ENCODE peak calls at places on chromosomes 11 and 22, in seven cellular contexts. One of them, this sample, is unnamed.

GRCh38 chr11:112157274-112157766 is 6.6 kb downstream of the IL18 start:
- DNase-seq in osteoblast: peak; percentile 94
- DNase-seq in H9: no peak
- DNase-seq in IMR-90: peak; percentile 100
- DNase-seq in fibroblast of lung: peak; percentile 98
- DNase-seq in mammary epithelial cell: peak; percentile 100
- DNase-seq in neural progenitor cell: no peak
- DNase-seq in this sample: peak; percentile 100

GRCh38 chr11:64759722-64760719 is at the start of gene PYGM:
- DNase-seq in mammary epithelial cell: no peak
- DNase-seq in IMR-90: no peak
- DNase-seq in H9: peak; percentile 91
- DNase-seq in neural progenitor cell: peak; percentile 90
- DNase-seq in osteoblast: peak; percentile 94
- DNase-seq in fibroblast of lung: peak; percentile 60
- DNase-seq in this sample: peak; percentile 27

GRCh38 chr11:39220069-39220468 is 2239.4 kb downstream of the LRRC4C start:
- DNase-seq in fibroblast of lung: no peak
- DNase-seq in H9: no peak
- DNase-seq in IMR-90: no peak
- DNase-seq in mammary epithelial cell: no peak
- DNase-seq in osteoblast: no peak
- DNase-seq in neural progenitor cell: no peak
- DNase-seq in this sample: no peak

GRCh38 chr22:24494182-24494534 is 974 bp upstream of the UPB1 start:
- DNase-seq in osteoblast: no peak
- DNase-seq in neural progenitor cell: peak; percentile 35
- DNase-seq in mammary epithelial cell: no peak
- DNase-seq in fibroblast of lung: no peak
- DNase-seq in H9: no peak
- DNase-seq in IMR-90: no peak
- DNase-seq in this sample: no peak

GRCh38 chr11:122069946-122070345 is 46.1 kb downstream of the BLID start:
- DNase-seq in IMR-90: peak; percentile 91
- DNase-seq in fibroblast of lung: peak; percentile 92
- DNase-seq in neural progenitor cell: peak; percentile 82
- DNase-seq in osteoblast: peak; percentile 31
- DNase-seq in mammary epithelial cell: peak; percentile 43
- DNase-seq in H9: peak; percentile 40
- DNase-seq in this sample: peak; percentile 38

GRCh38 chr22:29820941-29821789 is 16.9 kb downstream of the ASCC2 start:
- DNase-seq in osteoblast: no peak
- DNase-seq in fibroblast of lung: peak; percentile 90
- DNase-seq in neural progenitor cell: no peak
- DNase-seq in IMR-90: peak; percentile 98
- DNase-seq in H9: no peak
- DNase-seq in mammary epithelial cell: peak; percentile 97
- DNase-seq in this sample: peak; percentile 94

GRCh38 chr11:17382046-17382728 is 6.3 kb downstream of the KCNJ11 start:
- DNase-seq in fibroblast of lung: no peak
- DNase-seq in osteoblast: no peak
- DNase-seq in neural progenitor cell: no peak
- DNase-seq in H9: no peak
- DNase-seq in mammary epithelial cell: no peak
- DNase-seq in IMR-90: peak; percentile 33
- DNase-seq in this sample: no peak

GRCh38 chr11:112174789-112175595 is at the start of gene BCO2:
- DNase-seq in mammary epithelial cell: peak; percentile 85
- DNase-seq in IMR-90: peak; percentile 71
- DNase-seq in neural progenitor cell: peak; percentile 87
- DNase-seq in osteoblast: peak; percentile 79
- DNase-seq in H9: peak; percentile 67
- DNase-seq in fibroblast of lung: peak; percentile 83
- DNase-seq in this sample: peak; percentile 84

GRCh38 chr11:24234822-24235508 is 261.9 kb upstream of the LUZP2 start:
- DNase-seq in H9: no peak
- DNase-seq in neural progenitor cell: peak; percentile 53
- DNase-seq in fibroblast of lung: peak; percentile 72
- DNase-seq in IMR-90: peak; percentile 79
- DNase-seq in mammary epithelial cell: no peak
- DNase-seq in osteoblast: no peak
- DNase-seq in this sample: peak; percentile 42

GRCh38 chr11:8263769-8264410 is at the start of gene LMO1:
- DNase-seq in neural progenitor cell: peak; percentile 94
- DNase-seq in osteoblast: peak; percentile 100
- DNase-seq in IMR-90: peak; percentile 62
- DNase-seq in H9: peak; percentile 82
- DNase-seq in fibroblast of lung: peak; percentile 76
- DNase-seq in mammary epithelial cell: peak; percentile 49
- DNase-seq in this sample: peak; percentile 80

GRCh38 chr11:107136892-107137291 is 118.6 kb upstream of the GUCY1A2 start:
- DNase-seq in mammary epithelial cell: no peak
- DNase-seq in fibroblast of lung: no peak
- DNase-seq in H9: no peak
- DNase-seq in osteoblast: no peak
- DNase-seq in neural progenitor cell: no peak
- DNase-seq in IMR-90: no peak
- DNase-seq in this sample: no peak

GRCh38 chr11:112812719-112813118 is 148.5 kb upstream of the NCAM1 start:
- DNase-seq in osteoblast: no peak
- DNase-seq in mammary epithelial cell: no peak
- DNase-seq in neural progenitor cell: no peak
- DNase-seq in fibroblast of lung: no peak
- DNase-seq in H9: no peak
- DNase-seq in IMR-90: no peak
- DNase-seq in this sample: no peak

GRCh38 chr11:73951797-73952196 is 971 bp downstream of the DNAJB13 start:
- DNase-seq in osteoblast: no peak
- DNase-seq in fibroblast of lung: no peak
- DNase-seq in neural progenitor cell: no peak
- DNase-seq in IMR-90: peak; percentile 59
- DNase-seq in H9: no peak
- DNase-seq in mammary epithelial cell: no peak
- DNase-seq in this sample: peak; percentile 66

GRCh38 chr11:128299132-128299726 is 288.1 kb downstream of the ETS1 start:
- DNase-seq in neural progenitor cell: no peak
- DNase-seq in mammary epithelial cell: no peak
- DNase-seq in IMR-90: peak; percentile 80
- DNase-seq in fibroblast of lung: peak; percentile 80
- DNase-seq in H9: no peak
- DNase-seq in osteoblast: peak; percentile 46
- DNase-seq in this sample: no peak

GRCh38 chr11:72585762-72586590 is 88.2 kb downstream of the PDE2A start:
- DNase-seq in mammary epithelial cell: peak; percentile 53
- DNase-seq in neural progenitor cell: peak; percentile 84
- DNase-seq in fibroblast of lung: peak; percentile 60
- DNase-seq in H9: peak; percentile 85
- DNase-seq in osteoblast: peak; percentile 98
- DNase-seq in IMR-90: peak; percentile 44
- DNase-seq in this sample: peak; percentile 91

GRCh38 chr22:27782065-27782464 is 19.5 kb downstream of the MN1 start:
- DNase-seq in neural progenitor cell: no peak
- DNase-seq in IMR-90: no peak
- DNase-seq in mammary epithelial cell: no peak
- DNase-seq in fibroblast of lung: no peak
- DNase-seq in osteoblast: no peak
- DNase-seq in H9: no peak
- DNase-seq in this sample: no peak

DNA sequence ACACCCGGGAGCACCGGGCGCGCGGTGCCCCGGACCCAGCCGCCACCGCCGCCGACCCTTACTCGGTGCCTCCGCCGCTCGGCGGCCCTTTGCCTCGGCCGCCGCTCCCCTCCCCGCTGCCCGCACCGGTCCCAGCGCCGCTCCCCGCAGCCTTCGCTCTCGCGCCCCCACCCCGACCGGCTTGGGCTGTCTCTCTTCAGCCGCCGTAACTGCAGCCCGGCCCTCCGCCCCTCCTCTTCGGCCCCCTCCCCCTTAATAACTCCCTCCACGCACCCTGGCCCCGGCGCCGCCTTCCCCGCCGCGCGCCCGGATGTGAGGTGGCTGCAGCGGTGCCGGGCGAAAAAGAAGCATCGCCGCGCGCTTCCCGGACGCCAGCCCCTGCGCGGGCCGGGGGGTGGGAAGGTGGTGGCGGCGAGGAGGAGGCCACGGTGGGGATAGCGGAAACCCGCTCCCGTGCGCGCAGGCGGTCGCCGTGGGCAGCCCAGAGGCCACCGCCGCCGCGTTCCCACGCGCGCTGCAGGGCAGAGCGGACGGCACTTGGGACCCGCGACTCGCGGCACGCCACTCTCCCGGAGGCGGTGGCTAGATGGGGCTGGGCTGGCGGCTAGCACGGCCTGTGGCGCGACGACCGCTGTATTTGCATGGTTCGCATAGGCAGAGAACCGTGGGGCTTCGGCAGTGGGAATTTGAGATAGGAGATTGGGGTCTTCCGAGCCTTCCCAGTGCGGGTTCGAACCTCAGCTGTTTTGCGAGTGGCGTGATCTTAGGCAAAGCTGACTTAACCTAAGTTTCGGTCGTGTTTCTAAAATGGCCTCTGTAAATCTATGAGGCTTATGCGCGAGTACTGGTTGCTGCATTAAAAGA is at the start of gene EIF4ENIF1:
- DNase-seq in osteoblast: peak; percentile 99
- DNase-seq in mammary epithelial cell: peak; percentile 78
- DNase-seq in neural progenitor cell: peak; percentile 85
- DNase-seq in IMR-90: peak; percentile 78
- DNase-seq in fibroblast of lung: peak; percentile 87
- DNase-seq in H9: peak; percentile 76
- DNase-seq in this sample: peak; percentile 69
- TF ChIP-seq CTCF in osteoblast: no peak
- TF ChIP-seq CTCF in mammary epithelial cell: no peak
- TF ChIP-seq CTCF in neural progenitor cell: no peak
- TF ChIP-seq CTCF in IMR-90: no peak
- TF ChIP-seq CTCF in fibroblast of lung: no peak
- TF ChIP-seq CTCF in H9: no peak
- TF ChIP-seq CTCF in this sample: no peak

GRCh38 chr11:94134651-94135512 is 6.2 kb downstream of the PANX1 start:
- DNase-seq in H9: no peak
- DNase-seq in osteoblast: peak; percentile 86
- DNase-seq in fibroblast of lung: peak; percentile 82
- DNase-seq in mammary epithelial cell: peak; percentile 90
- DNase-seq in IMR-90: peak; percentile 96
- DNase-seq in neural progenitor cell: no peak
- DNase-seq in this sample: peak; percentile 90

GRCh38 chr11:94132152-94132558 is 3.5 kb downstream of the PANX1 start:
- DNase-seq in mammary epithelial cell: peak; percentile 92
- DNase-seq in fibroblast of lung: peak; percentile 92
- DNase-seq in IMR-90: peak; percentile 94
- DNase-seq in H9: no peak
- DNase-seq in osteoblast: peak; percentile 79
- DNase-seq in neural progenitor cell: no peak
- DNase-seq in this sample: peak; percentile 90

GRCh38 chr11:94131363-94132115 is 2.9 kb downstream of the PANX1 start:
- DNase-seq in fibroblast of lung: peak; percentile 66
- DNase-seq in mammary epithelial cell: peak; percentile 56
- DNase-seq in neural progenitor cell: no peak
- DNase-seq in osteoblast: no peak
- DNase-seq in IMR-90: peak; percentile 50
- DNase-seq in H9: no peak
- DNase-seq in this sample: no peak

GRCh38 chr11:94133752-94134151 is 5.1 kb downstream of the PANX1 start:
- DNase-seq in H9: no peak
- DNase-seq in IMR-90: no peak
- DNase-seq in neural progenitor cell: no peak
- DNase-seq in osteoblast: no peak
- DNase-seq in mammary epithelial cell: no peak
- DNase-seq in fibroblast of lung: no peak
- DNase-seq in this sample: no peak

GRCh38 chr11:94132823-94133408 is 4.3 kb downstream of the PANX1 start:
- DNase-seq in IMR-90: no peak
- DNase-seq in fibroblast of lung: no peak
- DNase-seq in H9: no peak
- DNase-seq in neural progenitor cell: no peak
- DNase-seq in mammary epithelial cell: no peak
- DNase-seq in osteoblast: no peak
- DNase-seq in this sample: no peak
- H3K27ac ChIP-seq in IMR-90: peak overlapping the region; percentile 2
- H3K27ac ChIP-seq in fibroblast of lung: no peak overlapping the region
- H3K27ac ChIP-seq in H9: no peak overlapping the region
- H3K27ac ChIP-seq in neural progenitor cell: no peak overlapping the region
- H3K27ac ChIP-seq in mammary epithelial cell: peak overlapping the region; percentile 92
- H3K27ac ChIP-seq in osteoblast: no peak overlapping the region
- H3K27ac ChIP-seq in this sample: no peak overlapping the region

GRCh38 chr11:117877120-117877784 is 794 bp upstream of the FXYD6 start:
- DNase-seq in osteoblast: no peak
- DNase-seq in IMR-90: no peak
- DNase-seq in mammary epithelial cell: no peak
- DNase-seq in fibroblast of lung: peak; percentile 60
- DNase-seq in H9: peak; percentile 50
- DNase-seq in neural progenitor cell: no peak
- DNase-seq in this sample: no peak

GRCh38 chr11:117875397-117876048 is 935 bp downstream of the FXYD6 start:
- DNase-seq in osteoblast: no peak
- DNase-seq in IMR-90: no peak
- DNase-seq in mammary epithelial cell: no peak
- DNase-seq in fibroblast of lung: no peak
- DNase-seq in H9: no peak
- DNase-seq in neural progenitor cell: peak; percentile 64
- DNase-seq in this sample: no peak

GRCh38 chr11:117874910-117875396 is 1.5 kb downstream of the FXYD6 start:
- DNase-seq in neural progenitor cell: no peak
- DNase-seq in osteoblast: no peak
- DNase-seq in IMR-90: no peak
- DNase-seq in H9: no peak
- DNase-seq in fibroblast of lung: no peak
- DNase-seq in mammary epithelial cell: no peak
- DNase-seq in this sample: no peak

GRCh38 chr11:117876049-117876340 is 463 bp downstream of the FXYD6 start:
- DNase-seq in mammary epithelial cell: no peak
- DNase-seq in neural progenitor cell: no peak
- DNase-seq in fibroblast of lung: no peak
- DNase-seq in osteoblast: no peak
- DNase-seq in H9: no peak
- DNase-seq in IMR-90: no peak
- DNase-seq in this sample: no peak

GRCh38 chr11:117876341-117877119 is at the start of gene FXYD6:
- DNase-seq in neural progenitor cell: peak; percentile 92
- DNase-seq in mammary epithelial cell: no peak
- DNase-seq in H9: peak; percentile 76
- DNase-seq in osteoblast: no peak
- DNase-seq in fibroblast of lung: peak; percentile 60
- DNase-seq in IMR-90: no peak
- DNase-seq in this sample: no peak
- H2AFZ ChIP-seq in neural progenitor cell: peak within 1 kb of the TSS; percentile 74
- H2AFZ ChIP-seq in mammary epithelial cell: peak within 1 kb of the TSS; percentile 43
- H2AFZ ChIP-seq in H9: no peak within 1 kb of the TSS
- H2AFZ ChIP-seq in osteoblast: no peak within 1 kb of the TSS
- H2AFZ ChIP-seq in fibroblast of lung: no peak within 1 kb of the TSS
- H2AFZ ChIP-seq in IMR-90: no peak within 1 kb of the TSS
- H2AFZ ChIP-seq in this sample: no peak within 1 kb of the TSS

GRCh38 chr11:67276821-67277230 is 10.6 kb downstream of the GRK2 start:
- DNase-seq in IMR-90: peak; percentile 45
- DNase-seq in H9: peak; percentile 71
- DNase-seq in osteoblast: peak; percentile 97
- DNase-seq in fibroblast of lung: peak; percentile 53
- DNase-seq in neural progenitor cell: peak; percentile 39
- DNase-seq in mammary epithelial cell: no peak
- DNase-seq in this sample: no peak
- TF ChIP-seq CTCF in IMR-90: peak; percentile 43
- TF ChIP-seq CTCF in H9: peak; percentile 43
- TF ChIP-seq CTCF in osteoblast: peak; percentile 40
- TF ChIP-seq CTCF in fibroblast of lung: peak; percentile 21
- TF ChIP-seq CTCF in neural progenitor cell: peak; percentile 20
- TF ChIP-seq CTCF in mammary epithelial cell: no peak
- TF ChIP-seq CTCF in this sample: no peak